ENCODE peak calls at places on chromosome 17, in four cellular contexts. Y is heart right ventricle; T is effector memory CD8-positive, alpha-beta T cell; A is stimulated activated CD4-positive, alpha-beta T cell treated with anti-CD3 and anti-CD28 coated beads, Interleukin-12 subunit alpha, Interleukin-12 subunit beta, amount 100 ng/mL, for 4 hours. O is an unnamed sample.

GRCh38 chr17:80850109-80850508 is 141.5 kb upstream of the CHMP6 start:
- DNase-seq in Y (no peak), T (no peak), A (no peak), O (no peak)

GRCh38 chr17:76166906-76167305 is 25.9 kb upstream of the FOXJ1 start:
- DNase-seq in Y (no peak), T (no peak), A (no peak), O (no peak)

GRCh38 chr17:15350777-15351486 is 9.5 kb upstream of the TEKT3 start:
- DNase-seq in Y (no peak), T (no peak), A (no peak), O (no peak)

GRCh38 chr17:67546578-67547527 is 169.8 kb downstream of the PITPNC1 start:
- DNase-seq in Y (peak), T (no peak), A (no peak), O (no peak)

GRCh38 chr17:18105027-18105426 is 3.5 kb upstream of the MYO15A start:
- DNase-seq in Y (no peak), T (no peak), A (no peak), O (no peak)

GRCh38 chr17:32281011-32281451 is 15.4 kb downstream of the RHBDL3 start:
- DNase-seq in Y (peak), T (no peak), A (no peak), O (no peak)

GRCh38 chr17:17822189-17822978 is 14.4 kb downstream of the SREBF1 start:
- DNase-seq in Y (peak), T (no peak), A (no peak), O (no peak)

GRCh38 chr17:77281904-77282367 is 141.2 kb downstream of the SEC14L1 start:
- DNase-seq in Y (no peak), T (no peak), A (no peak), O (no peak)

GRCh38 chr17:43384476-43384862 is 14.3 kb upstream of the ARL4D start:
- DNase-seq in Y (no peak), T (no peak), A (no peak), O (no peak)

GRCh38 chr17:44587339-44587738 is 30.1 kb downstream of the FZD2 start:
- DNase-seq in Y (peak), T (no peak), A (no peak), O (no peak)

GRCh38 chr17:82948081-82948511 is 108.3 kb upstream of the ZNF750 start:
- DNase-seq in Y (no peak), T (no peak), A (no peak), O (no peak)

GRCh38 chr17:73956595-73957465 is 246.6 kb upstream of the RPL38 start:
- DNase-seq in Y (peak), T (peak), A (peak), O (peak)

GRCh38 chr17:48484850-48485249 is 46.0 kb downstream of the HOXB1 start:
- DNase-seq in Y (no peak), T (no peak), A (no peak), O (no peak)

GRCh38 chr17:33241390-33241789 is 51.7 kb downstream of the ASIC2 start:
- DNase-seq in Y (no peak), T (no peak), A (no peak), O (no peak)

GRCh38 chr17:22512997-22513538 is 820.7 kb downstream of the KCNJ18 start:
- DNase-seq in Y (no peak), T (no peak), A (no peak), O (no peak)

GRCh38 chr17:74584307-74584706 is 7.8 kb downstream of the CD300LD start:
- DNase-seq in Y (no peak), T (no peak), A (no peak), O (no peak)

GRCh38 chr17:81961087-81961514 is at the start of gene NOTUM:
- DNase-seq in Y (no peak), T (no peak), A (no peak), O (no peak)

GRCh38 chr17:61862105-61862574 is 1.2 kb downstream of the BRIP1 start:
- DNase-seq in Y (no peak), T (no peak), A (no peak), O (no peak)

GRCh38 chr17:68498479-68499326 is 13.5 kb upstream of the PRKAR1A start:
- DNase-seq in Y (peak), T (no peak), A (no peak), O (no peak)

GRCh38 chr17:62565817-62566216 is 61.7 kb upstream of the MRC2 start:
- DNase-seq in Y (no peak), T (no peak), A (no peak), O (no peak)

GRCh38 chr17:66786101-66786500 is 48.8 kb upstream of the CACNG5 start:
- DNase-seq in Y (no peak), T (no peak), A (no peak), O (peak)

GRCh38 chr17:77959926-77960521 is 1.5 kb downstream of the TNRC6C start:
- DNase-seq in Y (peak), T (no peak), A (peak), O (no peak)

GRCh38 chr17:64406321-64407200 is 15.9 kb upstream of the PECAM1 start:
- DNase-seq in Y (peak), T (no peak), A (no peak), O (no peak)

GRCh38 chr17:76640550-76641380 is 2.8 kb downstream of the ST6GALNAC1 start:
- DNase-seq in Y (no peak), T (no peak), A (no peak), O (no peak)

GRCh38 chr17:63538693-63539595 is 11.3 kb upstream of the DCAF7 start:
- DNase-seq in Y (no peak), T (no peak), A (no peak), O (no peak)

GRCh38 chr17:35345926-35346771 is 27.3 kb downstream of the SLFN11 start:
- DNase-seq in Y (peak), T (no peak), A (peak), O (peak)

GRCh38 chr17:35416659-35417058 is 15.6 kb downstream of the SLFN12 start:
- DNase-seq in Y (no peak), T (no peak), A (no peak), O (no peak)

GRCh38 chr17:64118452-64118979 is 11.4 kb downstream of the ERN1 start:
- DNase-seq in Y (peak), T (no peak), A (no peak), O (no peak)

GRCh38 chr17:30573603-30574175 is 96.5 kb downstream of the GOSR1 start:
- DNase-seq in Y (no peak), T (no peak), A (no peak), O (no peak)

GRCh38 chr17:38728290-38728831 is 1.8 kb upstream of the CISD3 start:
- DNase-seq in Y (no peak), T (peak), A (peak), O (peak)

GRCh38 chr17:1907818-1908698 is 78.3 kb downstream of the RPA1 start:
- DNase-seq in Y (no peak), T (peak), A (peak), O (no peak)

GRCh38 chr17:70022175-70022574 is 52.9 kb upstream of the KCNJ16 start:
- DNase-seq in Y (no peak), T (no peak), A (no peak), O (no peak)

GRCh38 chr17:31392002-31392855 is 754 bp downstream of the RAB11FIP4 start:
- DNase-seq in Y (no peak), T (no peak), A (no peak), O (no peak)

GRCh38 chr17:48262982-48263586 is 155.5 kb downstream of the SNX11 start:
- DNase-seq in Y (no peak), T (no peak), A (no peak), O (no peak)

GRCh38 chr17:43219746-43220380 is 8.2 kb downstream of the TMEM106A start:
- DNase-seq in Y (no peak), T (no peak), A (no peak), O (no peak)

GRCh38 chr17:7137182-7137943 is 22.7 kb upstream of the ASGR2 start:
- DNase-seq in Y (no peak), T (no peak), A (no peak), O (no peak)

GRCh38 chr17:40938981-40939380 is 1.5 kb upstream of the KRT23 start:
- DNase-seq in Y (no peak), T (no peak), A (no peak), O (no peak)

O was measured in naive B cell.